ENCODE peak calls at places on chromosomes 11 and 22, in eight cellular contexts. D, C, W, A, P, B, I and Q are unnamed samples. For H3K4me1, the result is how much of the 10 kb centered on the place peaks cover.

GRCh38 chr11:122167100-122167499 is 51.1 kb upstream of the BLID start:
- DNase-seq in B (no peak), I (no peak), D (peak), W (peak), P (no peak), C (no peak), A (no peak), Q (peak)

GRCh38 chr11:637593-638507 is 781 bp downstream of the DRD4 start:
- DNase-seq in W (no peak), I (no peak), C (no peak), A (no peak), D (no peak), P (no peak), B (no peak), Q (no peak)

GRCh38 chr22:23230348-23231068 is 50.2 kb downstream of the BCR start:
- DNase-seq in W (no peak), I (no peak), D (no peak), C (no peak), P (no peak), B (no peak), A (no peak), Q (no peak)

GRCh38 chr11:90558328-90558865 is 335.5 kb upstream of the CHORDC1 start:
- DNase-seq in I (no peak), P (no peak), A (no peak), W (no peak), C (no peak), D (no peak), B (no peak), Q (no peak)

GRCh38 chr11:122804161-122804560 is 34.1 kb upstream of the CRTAM start:
- DNase-seq in A (no peak), P (no peak), C (no peak), D (peak), W (no peak), B (no peak), I (no peak), Q (peak)

GRCh38 chr11:111320728-111321568 is 22.6 kb downstream of the POU2AF3 start:
- DNase-seq in B (no peak), I (no peak), A (no peak), W (no peak), D (no peak), C (no peak), P (peak), Q (no peak)

GRCh38 chr11:108338750-108339149 is 115.9 kb downstream of the ATM start:
- DNase-seq in D (peak), A (no peak), B (no peak), W (no peak), P (no peak), I (no peak), C (no peak), Q (no peak)

GRCh38 chr22:44249376-44250147 is 63.2 kb downstream of the SHISAL1 start:
- DNase-seq in D (no peak), C (no peak), I (no peak), B (no peak), P (no peak), A (no peak), W (no peak), Q (no peak)

GRCh38 chr11:94933225-94934130 is 39.9 kb downstream of the CWC15 start:
- DNase-seq in P (peak), D (peak), C (peak), W (peak), I (peak), A (no peak), B (peak), Q (peak)

GRCh38 chr11:127454856-127455255 is 454.3 kb upstream of the KIRREL3 start:
- DNase-seq in P (no peak), A (no peak), B (no peak), C (no peak), I (no peak), W (no peak), D (no peak), Q (no peak)

GRCh38 chr11:72782081-72782920 is 11.5 kb downstream of the STARD10 start:
- DNase-seq in B (no peak), P (peak), A (peak), I (no peak), D (no peak), W (no peak), C (no peak), Q (peak)

GRCh38 chr11:120346233-120346632 is 10.0 kb downstream of the ARHGEF12 start:
- DNase-seq in D (no peak), W (no peak), C (no peak), B (no peak), P (no peak), I (no peak), A (no peak), Q (no peak)

GRCh38 chr11:33168605-33169240 is 7.4 kb upstream of the CSTF3 start:
- DNase-seq in B (no peak), W (peak), I (no peak), P (no peak), C (no peak), D (no peak), A (no peak), Q (no peak)

GRCh38 chr22:47034076-47034808 is 271.8 kb downstream of the TBC1D22A start:
- DNase-seq in I (peak), A (no peak), D (no peak), B (no peak), W (no peak), P (no peak), C (no peak), Q (no peak)

GRCh38 chr11:35555238-35555887 is 29.9 kb upstream of the PAMR1 start:
- DNase-seq in W (peak), I (no peak), C (no peak), D (no peak), P (no peak), A (no peak), B (no peak), Q (no peak)

GRCh38 chr11:92130432-92130831 is 94.2 kb upstream of the FAT3 start:
- DNase-seq in P (no peak), W (peak), I (no peak), A (no peak), D (peak), B (no peak), C (no peak), Q (peak)

GRCh38 chr11:63019506-63019905 is 3.9 kb upstream of the SLC22A8 start:
- DNase-seq in C (no peak), A (no peak), W (no peak), P (no peak), I (no peak), D (no peak), B (no peak), Q (no peak)

GRCh38 chr11:134025086-134025437 is 43.8 kb upstream of the JAM3 start:
- DNase-seq in W (no peak), C (peak), P (no peak), I (peak), B (no peak), D (no peak), A (no peak), Q (no peak)

GRCh38 chr11:120339394-120339890 is 3.2 kb downstream of the ARHGEF12 start:
- DNase-seq in B (no peak), A (peak), D (peak), P (no peak), W (peak), C (peak), I (peak), Q (peak)

GRCh38 chr11:117096140-117096972 is 1.9 kb downstream of the SIK3 start:
- DNase-seq in A (peak), C (no peak), I (no peak), B (no peak), W (no peak), P (no peak), D (no peak), Q (no peak)

GRCh38 chr22:20758688-20759087 is 15.2 kb upstream of the SERPIND1 start:
- DNase-seq in A (no peak), P (no peak), B (no peak), W (no peak), I (no peak), C (no peak), D (no peak), Q (no peak)

GRCh38 chr11:1306186-1307162 is 3.0 kb downstream of the TOLLIP start:
- DNase-seq in A (no peak), B (no peak), D (no peak), C (no peak), W (no peak), P (no peak), I (no peak), Q (no peak)

GRCh38 chr11:74465291-74465708 is 2.0 kb downstream of the KCNE3 start:
- DNase-seq in B (no peak), C (no peak), P (peak), I (no peak), D (no peak), A (no peak), W (no peak), Q (no peak)

GRCh38 chr11:102319544-102319943 is 2.3 kb downstream of the BIRC3 start:
- DNase-seq in W (no peak), I (no peak), C (no peak), B (no peak), D (no peak), A (no peak), P (no peak), Q (no peak)

GRCh38 chr11:117771197-117771596 is 25.8 kb downstream of the DSCAML1 start:
- DNase-seq in A (no peak), C (no peak), P (no peak), I (no peak), B (no peak), D (no peak), W (no peak), Q (no peak)

GRCh38 chr11:121473064-121473777 is 20.5 kb upstream of the SORL1-AS1 start:
- DNase-seq in D (peak), P (no peak), A (peak), I (no peak), B (no peak), C (no peak), W (peak), Q (no peak)

GRCh38 chr11:73995731-73996130 is 13.1 kb upstream of the UCP2 start:
- DNase-seq in A (no peak), B (no peak), C (no peak), D (no peak), W (no peak), P (no peak), I (no peak), Q (no peak)

GRCh38 chr11:12439615-12440014 is 62.2 kb downstream of the PARVA start:
- DNase-seq in B (no peak), D (no peak), C (no peak), A (no peak), I (no peak), W (no peak), P (no peak), Q (no peak)
- H3K27ac ChIP-seq in B (no peak), D (no peak), C (no peak), A (no peak), I (no peak), W (peak), P (no peak), Q (no peak)

DNA sequence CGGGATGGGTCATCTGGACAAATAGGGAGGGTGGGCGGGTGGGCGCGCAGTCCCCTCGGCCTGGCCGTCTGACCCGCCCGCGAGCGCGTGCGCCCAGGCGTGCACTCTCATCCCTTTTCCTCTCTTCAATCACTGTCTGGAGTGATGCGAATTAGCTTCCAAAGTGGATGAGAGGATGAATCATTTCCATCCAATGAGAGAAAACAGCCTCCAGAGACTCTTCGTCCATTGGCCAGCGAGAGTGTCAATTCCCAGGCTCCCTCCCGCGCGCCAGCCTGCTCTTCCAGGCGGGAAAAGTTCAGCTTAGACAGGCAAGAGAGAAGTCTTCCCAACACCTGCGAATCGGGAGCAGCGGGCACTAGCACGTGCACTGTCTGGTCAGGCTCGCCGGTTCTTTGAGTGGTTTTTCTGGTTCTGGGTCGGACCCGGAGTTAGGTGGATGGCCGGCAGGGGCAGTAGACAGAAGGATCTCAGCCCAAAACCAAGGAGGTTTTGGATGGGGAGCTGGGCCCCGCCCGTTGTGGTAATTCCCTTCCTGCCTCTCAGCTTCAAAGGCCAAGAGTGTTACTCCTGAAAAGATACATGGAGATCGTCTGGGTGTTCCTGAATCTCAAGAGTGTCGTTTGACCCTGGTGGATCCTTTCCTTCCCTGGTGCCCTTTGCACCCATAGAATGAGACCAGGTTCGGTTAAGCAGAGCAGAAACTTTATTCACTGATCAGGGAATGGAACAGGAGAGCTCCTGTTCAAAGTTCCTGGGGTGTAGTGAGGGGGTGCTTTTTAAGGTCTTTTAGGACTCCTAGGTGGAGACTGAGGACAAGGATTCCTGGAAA is 33.4 kb upstream of the GLYATL1 start:
- DNase-seq in C (peak), P (peak), A (peak), B (peak), I (peak), D (peak), W (peak), Q (peak)
- TF ChIP-seq CTCF in C (no peak), P (peak), A (peak), B (no peak), I (peak), D (peak), W (peak), Q (peak)

GRCh38 chr22:17727244-17727892 is 46.9 kb downstream of the BID start:
- DNase-seq in B (no peak), W (no peak), I (no peak), D (no peak), C (no peak), A (no peak), P (no peak), Q (no peak)
- H3K4me1 ChIP-seq in B (under half), W (under half), I (under half), D (under half), C (under half), A (under half), P (under half), Q (under half)

GRCh38 chr11:119049081-119049480 is 7.9 kb downstream of the HYOU1 start:
- DNase-seq in A (no peak), B (no peak), I (no peak), C (no peak), P (no peak), W (no peak), D (no peak), Q (no peak)

GRCh38 chr11:119051440-119052162 is 5.4 kb downstream of the HYOU1 start:
- DNase-seq in C (no peak), A (no peak), W (no peak), P (no peak), B (no peak), D (no peak), I (no peak), Q (no peak)

GRCh38 chr11:119046489-119046888 is 10.5 kb downstream of the HYOU1 start:
- DNase-seq in W (no peak), D (no peak), C (no peak), P (no peak), B (no peak), I (no peak), A (no peak), Q (no peak)

GRCh38 chr11:119047205-119047604 is 9.8 kb downstream of the HYOU1 start:
- DNase-seq in P (no peak), W (no peak), C (no peak), B (no peak), I (no peak), A (no peak), D (no peak), Q (no peak)

GRCh38 chr11:119048644-119049043 is 8.4 kb downstream of the HYOU1 start:
- DNase-seq in W (no peak), D (no peak), C (no peak), B (no peak), I (no peak), A (no peak), P (no peak), Q (no peak)
- H3K27ac ChIP-seq in W (no peak), D (no peak), C (no peak), B (no peak), I (no peak), A (no peak), P (no peak), Q (no peak)

GRCh38 chr11:93875637-93876036 is 25.2 kb upstream of the VSTM5 start:
- DNase-seq in P (no peak), W (no peak), D (no peak), C (no peak), B (no peak), A (no peak), I (no peak), Q (no peak)

GRCh38 chr11:93870616-93871015 is 20.2 kb upstream of the VSTM5 start:
- DNase-seq in A (no peak), P (no peak), I (no peak), C (no peak), W (no peak), B (no peak), D (no peak), Q (no peak)

GRCh38 chr11:93871521-93871920 is 21.1 kb upstream of the VSTM5 start:
- DNase-seq in P (no peak), I (no peak), D (no peak), W (no peak), B (no peak), C (no peak), A (no peak), Q (no peak)

GRCh38 chr11:93869830-93870229 is 19.4 kb upstream of the VSTM5 start:
- DNase-seq in A (no peak), D (no peak), I (no peak), C (no peak), B (no peak), P (no peak), W (no peak), Q (no peak)
- TF ChIP-seq CTCF in A (no peak), D (no peak), I (no peak), C (no peak), B (no peak), P (no peak), W (no peak), Q (no peak)

GRCh38 chr11:66322732-66323427 is 6.0 kb upstream of the CD248 start:
- DNase-seq in I (peak), D (no peak), A (no peak), P (no peak), B (peak), W (no peak), C (no peak), Q (no peak)
- H3K4me1 ChIP-seq in I (under half), D (under half), A (under half), P (under half), B (under half), W (under half), C (under half), Q (under half)

DNA sequence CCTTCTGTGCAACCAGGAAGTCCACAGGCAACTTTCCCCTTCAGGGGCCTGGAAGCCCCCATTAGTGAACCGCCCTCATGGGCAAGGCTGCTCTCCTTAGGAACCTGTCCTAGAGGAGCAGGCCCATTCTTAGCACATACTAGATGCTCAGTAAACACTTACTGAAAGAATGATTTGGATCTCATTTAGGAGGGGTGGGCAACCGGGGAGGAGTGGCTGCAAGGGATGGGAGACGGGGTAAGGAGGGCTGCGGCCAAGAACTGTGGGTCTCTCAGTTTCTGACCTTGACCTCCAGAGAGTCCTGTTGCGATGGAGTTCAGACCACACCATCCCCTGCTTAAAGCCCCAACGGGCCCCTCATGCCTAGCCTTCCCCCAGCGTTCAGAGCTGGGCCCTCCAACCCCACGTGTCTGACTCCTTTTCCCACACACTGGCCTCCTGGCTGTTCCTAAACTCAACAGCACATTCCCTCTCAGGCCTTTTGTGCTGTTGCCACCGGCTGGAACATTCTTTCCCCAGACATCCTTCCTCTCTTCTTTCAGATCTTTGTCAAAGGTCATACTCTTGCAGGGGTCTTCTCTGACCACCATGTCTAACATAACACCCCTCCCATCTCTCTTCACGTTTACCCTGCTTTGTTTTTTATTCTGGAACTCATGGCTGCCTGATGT is 20.7 kb upstream of the PICK1 start:
- DNase-seq in C (no peak), W (no peak), A (peak), I (no peak), P (no peak), B (no peak), D (no peak), Q (no peak)
- H3K27ac ChIP-seq in C (no peak), W (no peak), A (peak), I (peak), P (no peak), B (no peak), D (no peak), Q (no peak)